ENCODE peak calls at places on chromosomes 4 and X, in ten cellular contexts. One of them, this sample, is unnamed.
A peak's percentile ranks its signal among the peaks of the same experiment; 100 is the strongest.

GRCh38 chr4:79223993-79224776 is 101.7 kb downstream of the NAA11 start:
- DNase-seq in coronary artery: no peak
- DNase-seq in LNCaP clone FGC: peak; percentile 77
- DNase-seq in lower leg skin: no peak
- DNase-seq in AG04450: no peak
- DNase-seq in keratinocyte: no peak
- DNase-seq in fibroblast of lung: no peak
- DNase-seq in astrocyte of the cerebellum: no peak
- DNase-seq in lower lobe of right lung: no peak
- DNase-seq in BJ: no peak
- DNase-seq in this sample: no peak

GRCh38 chrX:68490644-68491043 is 8.2 kb upstream of the YIPF6 start:
- DNase-seq in astrocyte of the cerebellum: no peak
- DNase-seq in LNCaP clone FGC: no peak
- DNase-seq in keratinocyte: no peak
- DNase-seq in coronary artery: no peak
- DNase-seq in lower lobe of right lung: no peak
- DNase-seq in lower leg skin: no peak
- DNase-seq in AG04450: no peak
- DNase-seq in BJ: no peak
- DNase-seq in fibroblast of lung: no peak
- DNase-seq in this sample: peak; percentile 39

GRCh38 chr4:83370640-83370906 is 35.9 kb upstream of the HPSE start:
- DNase-seq in keratinocyte: no peak
- DNase-seq in fibroblast of lung: peak; percentile 51
- DNase-seq in BJ: no peak
- DNase-seq in lower leg skin: no peak
- DNase-seq in AG04450: no peak
- DNase-seq in LNCaP clone FGC: no peak
- DNase-seq in astrocyte of the cerebellum: no peak
- DNase-seq in lower lobe of right lung: no peak
- DNase-seq in coronary artery: no peak
- DNase-seq in this sample: no peak

GRCh38 chrX:8834393-8834792 is 33.2 kb upstream of the FAM9A start:
- DNase-seq in lower leg skin: no peak
- DNase-seq in lower lobe of right lung: no peak
- DNase-seq in LNCaP clone FGC: no peak
- DNase-seq in astrocyte of the cerebellum: no peak
- DNase-seq in BJ: no peak
- DNase-seq in keratinocyte: no peak
- DNase-seq in fibroblast of lung: no peak
- DNase-seq in coronary artery: no peak
- DNase-seq in AG04450: no peak
- DNase-seq in this sample: no peak

GRCh38 chr4:140180577-140180976 is 26.6 kb upstream of the MAML3 start:
- DNase-seq in LNCaP clone FGC: no peak
- DNase-seq in lower lobe of right lung: no peak
- DNase-seq in keratinocyte: no peak
- DNase-seq in fibroblast of lung: no peak
- DNase-seq in coronary artery: no peak
- DNase-seq in lower leg skin: no peak
- DNase-seq in AG04450: no peak
- DNase-seq in astrocyte of the cerebellum: no peak
- DNase-seq in BJ: no peak
- DNase-seq in this sample: no peak

GRCh38 chr4:68375667-68376559 is 26.0 kb upstream of the YTHDC1 start:
- DNase-seq in lower leg skin: no peak
- DNase-seq in keratinocyte: no peak
- DNase-seq in astrocyte of the cerebellum: peak; percentile 36
- DNase-seq in BJ: peak; percentile 9
- DNase-seq in lower lobe of right lung: peak; percentile 49
- DNase-seq in coronary artery: no peak
- DNase-seq in AG04450: no peak
- DNase-seq in LNCaP clone FGC: peak; percentile 72
- DNase-seq in fibroblast of lung: peak; percentile 54
- DNase-seq in this sample: peak; percentile 71

GRCh38 chrX:104679175-104679574 is 113.2 kb downstream of the IL1RAPL2 start:
- DNase-seq in astrocyte of the cerebellum: no peak
- DNase-seq in LNCaP clone FGC: no peak
- DNase-seq in keratinocyte: no peak
- DNase-seq in BJ: no peak
- DNase-seq in coronary artery: no peak
- DNase-seq in lower leg skin: no peak
- DNase-seq in AG04450: no peak
- DNase-seq in lower lobe of right lung: no peak
- DNase-seq in fibroblast of lung: no peak
- DNase-seq in this sample: no peak

GRCh38 chrX:45322382-45322781 is 121.7 kb upstream of the DIPK2B start:
- DNase-seq in AG04450: peak; percentile 47
- DNase-seq in keratinocyte: no peak
- DNase-seq in lower leg skin: no peak
- DNase-seq in astrocyte of the cerebellum: peak; percentile 71
- DNase-seq in coronary artery: no peak
- DNase-seq in fibroblast of lung: peak; percentile 75
- DNase-seq in lower lobe of right lung: no peak
- DNase-seq in LNCaP clone FGC: peak; percentile 33
- DNase-seq in BJ: no peak
- DNase-seq in this sample: peak; percentile 83

GRCh38 chr4:78749258-78749971 is 26.7 kb upstream of the BMP2K start:
- DNase-seq in AG04450: no peak
- DNase-seq in fibroblast of lung: peak; percentile 48
- DNase-seq in LNCaP clone FGC: no peak
- DNase-seq in coronary artery: no peak
- DNase-seq in lower leg skin: no peak
- DNase-seq in BJ: no peak
- DNase-seq in keratinocyte: no peak
- DNase-seq in lower lobe of right lung: no peak
- DNase-seq in astrocyte of the cerebellum: no peak
- DNase-seq in this sample: no peak

GRCh38 chr4:83356899-83357661 is 22.4 kb upstream of the HPSE start:
- DNase-seq in astrocyte of the cerebellum: peak; percentile 96
- DNase-seq in keratinocyte: peak; percentile 60
- DNase-seq in lower leg skin: no peak
- DNase-seq in fibroblast of lung: peak; percentile 95
- DNase-seq in lower lobe of right lung: no peak
- DNase-seq in BJ: peak; percentile 75
- DNase-seq in AG04450: peak; percentile 80
- DNase-seq in coronary artery: no peak
- DNase-seq in LNCaP clone FGC: no peak
- DNase-seq in this sample: peak; percentile 97

GRCh38 chr4:32778938-32779337 is 2058.8 kb downstream of the PCDH7 start:
- DNase-seq in astrocyte of the cerebellum: no peak
- DNase-seq in LNCaP clone FGC: no peak
- DNase-seq in lower leg skin: no peak
- DNase-seq in coronary artery: no peak
- DNase-seq in lower lobe of right lung: no peak
- DNase-seq in AG04450: no peak
- DNase-seq in fibroblast of lung: no peak
- DNase-seq in keratinocyte: no peak
- DNase-seq in BJ: no peak
- DNase-seq in this sample: no peak

GRCh38 chr4:32776435-32777203 is 2056.4 kb downstream of the PCDH7 start:
- DNase-seq in AG04450: no peak
- DNase-seq in LNCaP clone FGC: no peak
- DNase-seq in coronary artery: no peak
- DNase-seq in BJ: no peak
- DNase-seq in astrocyte of the cerebellum: no peak
- DNase-seq in fibroblast of lung: no peak
- DNase-seq in keratinocyte: no peak
- DNase-seq in lower leg skin: no peak
- DNase-seq in lower lobe of right lung: no peak
- DNase-seq in this sample: no peak

GRCh38 chr4:32778025-32778424 is 2057.9 kb downstream of the PCDH7 start:
- DNase-seq in AG04450: no peak
- DNase-seq in astrocyte of the cerebellum: no peak
- DNase-seq in lower leg skin: no peak
- DNase-seq in coronary artery: no peak
- DNase-seq in keratinocyte: no peak
- DNase-seq in BJ: no peak
- DNase-seq in LNCaP clone FGC: no peak
- DNase-seq in lower lobe of right lung: no peak
- DNase-seq in fibroblast of lung: no peak
- DNase-seq in this sample: no peak

DNA sequence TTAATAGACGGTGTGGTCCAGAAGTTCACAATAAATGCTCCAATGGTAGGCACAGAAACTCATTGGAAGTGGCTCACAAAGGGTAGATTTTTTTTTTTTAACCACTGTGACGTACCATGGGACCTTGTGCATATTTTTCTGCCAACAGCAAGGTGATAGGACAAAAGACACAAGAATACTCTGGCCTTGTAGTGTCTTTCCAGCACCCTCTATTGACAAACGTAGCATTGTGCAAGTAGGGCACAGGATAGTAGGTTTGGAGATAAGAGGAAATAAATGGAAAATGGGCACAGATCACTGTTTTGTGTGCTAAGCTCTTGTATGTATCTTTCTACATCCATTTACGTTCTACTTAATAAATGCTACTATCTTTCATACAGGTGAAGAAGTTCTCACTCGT is 2054.9 kb downstream of the PCDH7 start:
- DNase-seq in AG04450: no peak
- DNase-seq in coronary artery: no peak
- DNase-seq in keratinocyte: no peak
- DNase-seq in LNCaP clone FGC: peak; percentile 2
- DNase-seq in lower leg skin: no peak
- DNase-seq in lower lobe of right lung: no peak
- DNase-seq in fibroblast of lung: peak; percentile 0
- DNase-seq in astrocyte of the cerebellum: peak; percentile 1
- DNase-seq in BJ: no peak
- DNase-seq in this sample: peak; percentile 48
- TF ChIP-seq CTCF in AG04450: no peak
- TF ChIP-seq CTCF in coronary artery: no peak
- TF ChIP-seq CTCF in keratinocyte: no peak
- TF ChIP-seq CTCF in LNCaP clone FGC: peak; percentile 70
- TF ChIP-seq CTCF in lower leg skin: no peak
- TF ChIP-seq CTCF in lower lobe of right lung: peak; percentile 34
- TF ChIP-seq CTCF in fibroblast of lung: no peak
- TF ChIP-seq CTCF in astrocyte of the cerebellum: peak; percentile 49
- TF ChIP-seq CTCF in BJ: no peak
- TF ChIP-seq CTCF in this sample: peak; percentile 41

GRCh38 chrX:2220296-2220695 is 280.5 kb downstream of the DHRSX start:
- DNase-seq in coronary artery: no peak
- DNase-seq in LNCaP clone FGC: no peak
- DNase-seq in AG04450: no peak
- DNase-seq in astrocyte of the cerebellum: no peak
- DNase-seq in lower leg skin: no peak
- DNase-seq in lower lobe of right lung: no peak
- DNase-seq in keratinocyte: no peak
- DNase-seq in BJ: no peak
- DNase-seq in fibroblast of lung: no peak
- DNase-seq in this sample: no peak
- H3K4me3 ChIP-seq in coronary artery: no peak overlapping the region
- H3K4me3 ChIP-seq in LNCaP clone FGC: no peak overlapping the region
- H3K4me3 ChIP-seq in AG04450: no peak overlapping the region
- H3K4me3 ChIP-seq in astrocyte of the cerebellum: no peak overlapping the region
- H3K4me3 ChIP-seq in lower leg skin: no peak overlapping the region
- H3K4me3 ChIP-seq in lower lobe of right lung: no peak overlapping the region
- H3K4me3 ChIP-seq in keratinocyte: no peak overlapping the region
- H3K4me3 ChIP-seq in BJ: no peak overlapping the region
- H3K4me3 ChIP-seq in fibroblast of lung: no peak overlapping the region
- H3K4me3 ChIP-seq in this sample: no peak overlapping the region

GRCh38 chr4:97910005-97910404 is 233.3 kb downstream of the STPG2 start:
- DNase-seq in keratinocyte: no peak
- DNase-seq in coronary artery: no peak
- DNase-seq in astrocyte of the cerebellum: no peak
- DNase-seq in BJ: no peak
- DNase-seq in fibroblast of lung: no peak
- DNase-seq in lower lobe of right lung: no peak
- DNase-seq in lower leg skin: no peak
- DNase-seq in LNCaP clone FGC: peak; percentile 1
- DNase-seq in AG04450: no peak
- DNase-seq in this sample: no peak
- TF ChIP-seq CTCF in keratinocyte: peak; percentile 16
- TF ChIP-seq CTCF in coronary artery: no peak
- TF ChIP-seq CTCF in astrocyte of the cerebellum: peak; percentile 11
- TF ChIP-seq CTCF in BJ: no peak
- TF ChIP-seq CTCF in fibroblast of lung: no peak
- TF ChIP-seq CTCF in lower lobe of right lung: no peak
- TF ChIP-seq CTCF in lower leg skin: no peak
- TF ChIP-seq CTCF in LNCaP clone FGC: peak; percentile 26
- TF ChIP-seq CTCF in AG04450: no peak
- TF ChIP-seq CTCF in this sample: no peak

GRCh38 chr4:170089274-170089742 is 448 bp downstream of the AADAT start:
- DNase-seq in keratinocyte: no peak
- DNase-seq in coronary artery: no peak
- DNase-seq in BJ: no peak
- DNase-seq in astrocyte of the cerebellum: peak; percentile 16
- DNase-seq in lower leg skin: no peak
- DNase-seq in LNCaP clone FGC: no peak
- DNase-seq in fibroblast of lung: peak; percentile 61
- DNase-seq in AG04450: no peak
- DNase-seq in lower lobe of right lung: peak; percentile 43
- DNase-seq in this sample: peak; percentile 48
- H3K4me3 ChIP-seq in keratinocyte: peak overlapping the region; percentile 81
- H3K4me3 ChIP-seq in coronary artery: peak overlapping the region; percentile 80
- H3K4me3 ChIP-seq in BJ: peak overlapping the region; percentile 64
- H3K4me3 ChIP-seq in astrocyte of the cerebellum: peak overlapping the region; percentile 52
- H3K4me3 ChIP-seq in lower leg skin: peak overlapping the region; percentile 20
- H3K4me3 ChIP-seq in LNCaP clone FGC: peak overlapping the region; percentile 82
- H3K4me3 ChIP-seq in fibroblast of lung: peak overlapping the region; percentile 66
- H3K4me3 ChIP-seq in AG04450: peak overlapping the region; percentile 66
- H3K4me3 ChIP-seq in lower lobe of right lung: peak overlapping the region; percentile 65
- H3K4me3 ChIP-seq in this sample: peak overlapping the region; percentile 71

GRCh38 chrX:151806967-151807540 is 72.5 kb downstream of the CNGA2 start:
- DNase-seq in LNCaP clone FGC: no peak
- DNase-seq in AG04450: no peak
- DNase-seq in lower leg skin: no peak
- DNase-seq in fibroblast of lung: no peak
- DNase-seq in lower lobe of right lung: no peak
- DNase-seq in keratinocyte: peak; percentile 21
- DNase-seq in astrocyte of the cerebellum: no peak
- DNase-seq in BJ: no peak
- DNase-seq in coronary artery: no peak
- DNase-seq in this sample: no peak

GRCh38 chrX:151796576-151796975 is 62.0 kb downstream of the CNGA2 start:
- DNase-seq in AG04450: no peak
- DNase-seq in BJ: no peak
- DNase-seq in LNCaP clone FGC: no peak
- DNase-seq in astrocyte of the cerebellum: no peak
- DNase-seq in lower lobe of right lung: no peak
- DNase-seq in coronary artery: no peak
- DNase-seq in lower leg skin: no peak
- DNase-seq in fibroblast of lung: no peak
- DNase-seq in keratinocyte: peak; percentile 19
- DNase-seq in this sample: no peak

GRCh38 chrX:151801980-151802379 is 67.4 kb downstream of the CNGA2 start:
- DNase-seq in AG04450: no peak
- DNase-seq in keratinocyte: no peak
- DNase-seq in lower leg skin: no peak
- DNase-seq in lower lobe of right lung: no peak
- DNase-seq in BJ: no peak
- DNase-seq in fibroblast of lung: no peak
- DNase-seq in astrocyte of the cerebellum: no peak
- DNase-seq in LNCaP clone FGC: peak; percentile 8
- DNase-seq in coronary artery: no peak
- DNase-seq in this sample: peak; percentile 14
- TF ChIP-seq CTCF in AG04450: peak; percentile 40
- TF ChIP-seq CTCF in keratinocyte: peak; percentile 15
- TF ChIP-seq CTCF in lower leg skin: no peak
- TF ChIP-seq CTCF in lower lobe of right lung: no peak
- TF ChIP-seq CTCF in BJ: peak; percentile 33
- TF ChIP-seq CTCF in fibroblast of lung: peak; percentile 21
- TF ChIP-seq CTCF in astrocyte of the cerebellum: no peak
- TF ChIP-seq CTCF in LNCaP clone FGC: peak; percentile 75
- TF ChIP-seq CTCF in coronary artery: no peak
- TF ChIP-seq CTCF in this sample: peak; percentile 35

GRCh38 chr4:76091052-76091451 is 16.5 kb downstream of the ART3 start:
- DNase-seq in AG04450: no peak
- DNase-seq in BJ: no peak
- DNase-seq in fibroblast of lung: no peak
- DNase-seq in lower lobe of right lung: no peak
- DNase-seq in astrocyte of the cerebellum: no peak
- DNase-seq in LNCaP clone FGC: no peak
- DNase-seq in keratinocyte: peak; percentile 57
- DNase-seq in coronary artery: no peak
- DNase-seq in lower leg skin: no peak
- DNase-seq in this sample: no peak
- H3K4me3 ChIP-seq in AG04450: no peak overlapping the region
- H3K4me3 ChIP-seq in BJ: no peak overlapping the region
- H3K4me3 ChIP-seq in fibroblast of lung: no peak overlapping the region
- H3K4me3 ChIP-seq in lower lobe of right lung: no peak overlapping the region
- H3K4me3 ChIP-seq in astrocyte of the cerebellum: no peak overlapping the region
- H3K4me3 ChIP-seq in LNCaP clone FGC: no peak overlapping the region
- H3K4me3 ChIP-seq in keratinocyte: no peak overlapping the region
- H3K4me3 ChIP-seq in coronary artery: no peak overlapping the region
- H3K4me3 ChIP-seq in lower leg skin: no peak overlapping the region
- H3K4me3 ChIP-seq in this sample: no peak overlapping the region

This sample was measured in fibroblast of pulmonary artery.